ENCODE peak calls at places on chromosomes 7 and 10, in seven cellular contexts. T is upper lobe of left lung, V is kidney epithelial cell, Z is Karpas-422, W is AG08396, Y is foreskin keratinocyte, O is NCI-H2171 treated with DMSO at 0.1 percent for 48 hours. L is an unnamed sample.

GRCh38 chr7:158054081-158054480 is 533.5 kb downstream of the PTPRN2 start:
- DNase-seq in V (no peak), W (no peak), T (no peak), O (no peak), Z (no peak), Y (no peak), L (no peak)

GRCh38 chr7:1489336-1489735 is 14.9 kb downstream of the INTS1 start:
- DNase-seq in Z (no peak), O (no peak), Y (no peak), T (no peak), W (no peak), V (no peak), L (no peak)

GRCh38 chr7:17546206-17546998 is 247.9 kb downstream of the AHR start:
- DNase-seq in O (no peak), V (no peak), Y (no peak), Z (no peak), W (no peak), T (no peak), L (no peak)

GRCh38 chr7:8931906-8932646 is 498.7 kb downstream of the NXPH1 start:
- DNase-seq in Y (no peak), O (no peak), T (no peak), Z (no peak), V (no peak), W (no peak), L (no peak)

GRCh38 chr7:191105-192034 is 1.0 kb upstream of the FAM20C start:
- DNase-seq in V (peak), Y (peak), O (peak), Z (no peak), T (no peak), W (peak), L (peak)

GRCh38 chr10:110708776-110709443 is 64.8 kb downstream of the RBM20 start:
- DNase-seq in T (no peak), V (no peak), W (no peak), Z (no peak), Y (no peak), O (no peak), L (no peak)

GRCh38 chr7:148657929-148658328 is 40.8 kb upstream of the CUL1 start:
- DNase-seq in Z (no peak), T (no peak), V (no peak), O (no peak), Y (no peak), W (no peak), L (no peak)

GRCh38 chr7:26439502-26440252 is 148.0 kb downstream of the SNX10 start:
- DNase-seq in O (peak), T (no peak), Z (no peak), W (no peak), V (no peak), Y (no peak), L (no peak)

GRCh38 chr10:34651796-34652195 is 163.3 kb downstream of the PARD3 start:
- DNase-seq in V (no peak), O (no peak), Y (no peak), T (no peak), Z (no peak), W (no peak), L (no peak)

GRCh38 chr7:38940774-38941173 is 31.8 kb upstream of the VPS41 start:
- DNase-seq in Y (peak), T (no peak), Z (no peak), V (no peak), O (peak), W (no peak), L (no peak)

GRCh38 chr10:32961892-32962369 is 3.9 kb upstream of the ITGB1 start:
- DNase-seq in O (no peak), W (peak), T (no peak), Y (peak), V (peak), Z (no peak), L (peak)

GRCh38 chr10:44369296-44369695 is 15.6 kb downstream of the CXCL12 start:
- DNase-seq in Y (no peak), T (no peak), Z (no peak), V (no peak), O (no peak), W (no peak), L (no peak)

GRCh38 chr10:88820990-88821389 is 18.5 kb downstream of the LIPM start:
- DNase-seq in T (no peak), Y (peak), O (no peak), Z (no peak), V (no peak), W (no peak), L (peak)

GRCh38 chr7:7352845-7353244 is 170.5 kb downstream of the C1GALT1 start:
- DNase-seq in O (no peak), V (no peak), T (no peak), W (no peak), Y (peak), Z (no peak), L (peak)

GRCh38 chr7:74000489-74001149 is 27.4 kb upstream of the ELN start:
- DNase-seq in Y (no peak), V (no peak), O (no peak), Z (no peak), W (no peak), T (no peak), L (no peak)

GRCh38 chr7:657565-658119 is 68.9 kb upstream of the DNAAF5 start:
- DNase-seq in Z (no peak), W (no peak), Y (no peak), V (no peak), T (no peak), O (peak), L (peak)

GRCh38 chr7:110894111-110894510 is 196.8 kb upstream of the LRRN3 start:
- DNase-seq in Z (no peak), T (no peak), O (no peak), V (no peak), W (no peak), Y (no peak), L (no peak)

GRCh38 chr7:2926898-2927405 is 82.8 kb upstream of the GNA12 start:
- DNase-seq in W (no peak), V (no peak), Y (no peak), T (peak), Z (no peak), O (no peak), L (no peak)

GRCh38 chr7:1455241-1455939 is 3.9 kb downstream of the MICALL2 start:
- DNase-seq in V (peak), Y (peak), Z (no peak), O (no peak), T (peak), W (no peak), L (peak)

GRCh38 chr10:44492678-44493077 is 107.8 kb upstream of the CXCL12 start:
- DNase-seq in O (no peak), T (no peak), Z (no peak), W (no peak), Y (no peak), V (no peak), L (no peak)

GRCh38 chr10:69508738-69509340 is 57.6 kb downstream of the TSPAN15 start:
- DNase-seq in O (no peak), W (peak), V (no peak), Z (no peak), T (no peak), Y (no peak), L (peak)

GRCh38 chr7:84200859-84201258 is 6.3 kb upstream of the SEMA3A start:
- DNase-seq in O (peak), W (no peak), Y (peak), V (no peak), Z (no peak), T (no peak), L (no peak)

GRCh38 chr10:70481831-70482530 is 3.4 kb downstream of the PALD1 start:
- DNase-seq in Z (no peak), Y (no peak), V (no peak), W (no peak), O (no peak), T (peak), L (no peak)

GRCh38 chr10:78891741-78892140 is 177.0 kb upstream of the ZMIZ1 start:
- DNase-seq in T (no peak), O (no peak), W (no peak), V (no peak), Y (no peak), Z (no peak), L (no peak)

GRCh38 chr7:30852744-30853288 is 58.8 kb upstream of the AQP1 start:
- DNase-seq in W (no peak), O (no peak), Z (no peak), T (no peak), Y (no peak), V (no peak), L (no peak)

GRCh38 chr7:89029864-89030263 is 234.3 kb upstream of the TEX47 start:
- DNase-seq in W (no peak), T (no peak), Y (peak), V (peak), Z (no peak), O (no peak), L (no peak)

GRCh38 chr10:13741438-13741837 is 154.7 kb downstream of the PRPF18 start:
- DNase-seq in Y (no peak), O (no peak), W (no peak), Z (no peak), T (no peak), V (no peak), L (no peak)

GRCh38 chr7:80133361-80134104 is 1.1 kb upstream of the GNAI1 start:
- DNase-seq in O (peak), W (no peak), V (no peak), Y (peak), Z (no peak), T (no peak), L (peak)

GRCh38 chr10:18378766-18379165 is 238.5 kb downstream of the CACNB2 start:
- DNase-seq in O (no peak), V (no peak), Z (no peak), W (no peak), Y (no peak), T (no peak), L (no peak)

GRCh38 chr7:47792521-47793121 is 155.6 kb downstream of the PKD1L1 start:
- DNase-seq in Y (no peak), T (no peak), W (no peak), O (no peak), V (no peak), Z (peak), L (no peak)

GRCh38 chr10:119669975-119670640 is 18.9 kb downstream of the BAG3 start:
- DNase-seq in O (peak), Y (no peak), Z (no peak), T (no peak), W (no peak), V (no peak), L (no peak)

GRCh38 chr10:88347597-88348304 is 235.4 kb downstream of the RNLS start:
- DNase-seq in W (no peak), T (no peak), O (no peak), Y (no peak), V (no peak), Z (no peak), L (no peak)

GRCh38 chr7:1243964-1244416 is 11.3 kb downstream of the UNCX start:
- DNase-seq in W (no peak), O (no peak), T (no peak), V (no peak), Z (no peak), Y (no peak), L (no peak)

GRCh38 chr7:139094596-139094995 is 14.9 kb downstream of the ZC3HAV1 start:
- DNase-seq in W (no peak), Z (no peak), O (no peak), T (no peak), Y (no peak), V (no peak), L (no peak)

GRCh38 chr10:120656121-120656520 is 195.0 kb upstream of the WDR11 start:
- DNase-seq in Y (no peak), V (no peak), T (no peak), Z (no peak), O (no peak), W (no peak), L (no peak)

GRCh38 chr7:10284001-10284400 is 689.7 kb upstream of the PHF14 start:
- DNase-seq in W (no peak), V (no peak), T (no peak), O (no peak), Y (no peak), Z (no peak), L (no peak)

GRCh38 chr7:22325671-22326070 is 31.3 kb downstream of the RAPGEF5 start:
- DNase-seq in W (no peak), O (no peak), T (no peak), V (no peak), Y (peak), Z (no peak), L (no peak)

GRCh38 chr7:45598697-45599520 is 24.7 kb downstream of the ADCY1 start:
- DNase-seq in Y (no peak), T (peak), O (no peak), W (no peak), Z (no peak), V (no peak), L (no peak)

L was measured in hepatocyte.